ENCODE peak calls at places on chromosomes 3 and 15, in nine cellular contexts. B is heart left ventricle; C is AG04450; K is kidney; Y is adrenal gland; O is right atrium auricular region; D is CD4-positive, alpha-beta memory T cell; J is brain microvascular endothelial cell; U is stomach. R is an unnamed sample.

GRCh38 chr15:31434418-31435255 is 108.0 kb downstream of the KLF13 start:
- DNase-seq in U (peak), J (peak), O (no peak), D (peak), K (peak), B (no peak), Y (peak), C (peak), R (no peak)

GRCh38 chr3:150059729-150060128 is 89.0 kb upstream of the PFN2 start:
- DNase-seq in D (no peak), U (no peak), B (no peak), O (no peak), K (no peak), Y (no peak), C (no peak), J (no peak), R (no peak)

GRCh38 chr15:96515391-96515790 is 184.9 kb downstream of the NR2F2 start:
- DNase-seq in U (no peak), C (no peak), J (no peak), B (no peak), K (no peak), Y (no peak), D (no peak), O (no peak), R (no peak)

GRCh38 chr3:167814441-167814951 is 79.0 kb downstream of the SERPINI1 start:
- DNase-seq in J (peak), C (no peak), Y (no peak), U (peak), O (no peak), B (peak), D (no peak), K (no peak), R (no peak)

GRCh38 chr15:87572381-87572780 is 684.2 kb downstream of the NTRK3 start:
- DNase-seq in D (no peak), B (no peak), U (no peak), Y (no peak), O (no peak), J (no peak), C (no peak), K (no peak), R (no peak)

GRCh38 chr3:165607221-165607620 is 230.0 kb downstream of the BCHE start:
- DNase-seq in B (no peak), C (no peak), O (no peak), J (no peak), K (no peak), Y (no peak), U (no peak), D (no peak), R (no peak)

GRCh38 chr3:152256829-152257228 is 11.9 kb upstream of the MBNL1 start:
- DNase-seq in Y (no peak), K (no peak), J (no peak), D (no peak), C (no peak), O (no peak), B (no peak), U (no peak), R (no peak)

GRCh38 chr15:63035977-63036376 is 6.6 kb upstream of the TPM1 start:
- DNase-seq in J (no peak), B (no peak), C (no peak), D (no peak), U (no peak), Y (no peak), K (no peak), O (no peak), R (no peak)

GRCh38 chr3:123584284-123584987 is 417 bp downstream of the HACD2 start:
- DNase-seq in U (peak), Y (peak), K (peak), B (peak), J (no peak), D (peak), O (no peak), C (no peak), R (no peak)

GRCh38 chr15:96593735-96594134 is 263.2 kb downstream of the NR2F2 start:
- DNase-seq in B (no peak), Y (no peak), K (no peak), J (no peak), U (no peak), C (no peak), D (no peak), O (no peak), R (no peak)

GRCh38 chr3:170997966-170998913 is 28.3 kb downstream of the SLC2A2 start:
- DNase-seq in U (no peak), B (no peak), D (no peak), J (no peak), K (no peak), Y (no peak), O (no peak), C (no peak), R (no peak)

GRCh38 chr3:51718547-51719412 is 11.9 kb downstream of the GRM2 start:
- DNase-seq in B (peak), O (no peak), K (no peak), Y (peak), C (no peak), D (peak), J (peak), U (peak), R (peak)

GRCh38 chr3:168159473-168159872 is 63.7 kb upstream of the GOLIM4 start:
- DNase-seq in O (no peak), B (no peak), Y (no peak), D (no peak), C (no peak), J (no peak), K (no peak), U (no peak), R (no peak)

DNA sequence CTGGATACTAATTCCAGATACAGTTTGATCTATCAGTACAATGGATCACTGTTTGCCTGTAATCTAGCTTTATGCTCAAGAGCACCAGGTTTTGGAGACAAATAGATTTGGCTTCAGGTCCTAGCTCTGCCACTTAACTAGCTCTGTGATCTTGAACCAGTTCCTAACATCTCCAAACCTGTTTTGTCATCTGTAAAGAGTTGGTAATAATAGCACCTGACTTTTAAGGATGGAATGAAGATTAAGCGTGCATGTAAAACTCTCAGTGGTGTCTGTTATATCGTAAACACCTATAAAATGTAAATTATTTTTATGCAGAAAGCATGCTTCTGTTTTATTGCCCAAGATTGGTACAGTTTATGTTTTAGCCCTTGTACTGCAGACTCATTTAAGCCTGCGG is 36.5 kb downstream of the ZFAND6 start:
- DNase-seq in U (no peak), K (no peak), B (no peak), D (no peak), O (no peak), C (no peak), J (no peak), Y (no peak), R (no peak)
- H3K27ac ChIP-seq in U (no peak), K (no peak), B (no peak), D (no peak), O (no peak), C (no peak), J (no peak), Y (no peak), R (no peak)

GRCh38 chr3:20865811-20866210 is 679.8 kb upstream of the SGO1 start:
- DNase-seq in B (no peak), J (no peak), C (no peak), K (no peak), D (no peak), Y (no peak), U (no peak), O (no peak), R (no peak)
- H3K27ac ChIP-seq in B (no peak), J (no peak), C (no peak), K (no peak), D (no peak), Y (no peak), U (no peak), O (no peak), R (no peak)

GRCh38 chr15:85314653-85315052 is 65.8 kb upstream of the AKAP13 start:
- DNase-seq in C (no peak), J (peak), B (no peak), U (no peak), O (no peak), Y (no peak), K (no peak), D (no peak), R (no peak)

GRCh38 chr15:85318048-85318731 is 62.2 kb upstream of the AKAP13 start:
- DNase-seq in O (no peak), U (peak), D (no peak), K (no peak), B (no peak), Y (no peak), C (peak), J (peak), R (peak)

GRCh38 chr15:85316244-85316934 is 64.0 kb upstream of the AKAP13 start:
- DNase-seq in Y (no peak), D (peak), U (no peak), O (no peak), B (no peak), K (no peak), J (peak), C (no peak), R (no peak)

GRCh38 chr15:85314139-85314538 is 66.3 kb upstream of the AKAP13 start:
- DNase-seq in K (no peak), B (no peak), C (no peak), O (no peak), D (no peak), J (no peak), U (no peak), Y (no peak), R (no peak)

DNA sequence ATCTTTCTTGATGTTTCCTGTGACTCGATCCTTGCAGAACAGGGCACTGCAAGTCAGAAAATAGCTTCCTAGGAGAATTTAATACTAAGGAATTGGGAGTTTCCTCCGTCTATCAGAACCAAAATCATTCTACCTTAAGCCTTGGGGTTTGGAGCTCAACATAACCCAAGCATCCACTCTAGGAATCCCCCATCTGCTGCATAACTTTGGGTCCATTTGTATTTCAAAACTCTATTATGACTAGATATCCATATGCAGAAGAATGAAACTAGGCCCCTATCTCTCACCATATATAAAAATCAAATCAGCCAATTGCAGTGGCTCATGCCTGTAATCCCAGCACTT is 61.7 kb upstream of the AKAP13 start:
- DNase-seq in C (no peak), Y (no peak), U (no peak), K (no peak), O (no peak), J (no peak), B (no peak), D (no peak), R (no peak)
- H3K27ac ChIP-seq in C (peak), Y (no peak), U (no peak), K (no peak), O (no peak), J (peak), B (no peak), D (no peak), R (peak)

GRCh38 chr3:11878837-11879236 is 32.2 kb upstream of the TAMM41 start:
- DNase-seq in Y (no peak), B (no peak), O (no peak), K (no peak), D (no peak), C (no peak), U (no peak), J (no peak), R (no peak)
- H3K27ac ChIP-seq in Y (no peak), B (no peak), O (no peak), K (no peak), D (no peak), C (no peak), U (no peak), J (no peak), R (no peak)

R was measured in epithelial cell of prostate.